ENCODE peak calls at places on chromosomes 6 and 20, in five cellular contexts. One of them, this sample, is unnamed.

GRCh38 chr20:10594286-10594868 is 79.4 kb downstream of the JAG1 start:
- DNase-seq in MM.1S: no peak
- DNase-seq in tibial artery: no peak
- DNase-seq in GDM1: no peak
- DNase-seq in posterior vena cava: no peak
- DNase-seq in this sample: no peak

GRCh38 chr6:158474961-158475343 is 84.9 kb upstream of the TMEM181 start:
- DNase-seq in GDM1: no peak
- DNase-seq in MM.1S: no peak
- DNase-seq in tibial artery: no peak
- DNase-seq in posterior vena cava: no peak
- DNase-seq in this sample: no peak

GRCh38 chr6:139473239-139473701 is 98.8 kb upstream of the CITED2 start:
- DNase-seq in MM.1S: no peak
- DNase-seq in tibial artery: peak
- DNase-seq in posterior vena cava: no peak
- DNase-seq in GDM1: no peak
- DNase-seq in this sample: no peak

GRCh38 chr6:19153270-19153980 is 683.7 kb upstream of the ID4 start:
- DNase-seq in tibial artery: peak
- DNase-seq in GDM1: no peak
- DNase-seq in posterior vena cava: peak
- DNase-seq in MM.1S: no peak
- DNase-seq in this sample: no peak

GRCh38 chr6:161374971-161375873 is 101.4 kb upstream of the AGPAT4 start:
- DNase-seq in tibial artery: peak
- DNase-seq in posterior vena cava: peak
- DNase-seq in MM.1S: peak
- DNase-seq in GDM1: no peak
- DNase-seq in this sample: no peak

GRCh38 chr20:43916073-43916874 is 1.6 kb downstream of the TOX2 start:
- DNase-seq in MM.1S: no peak
- DNase-seq in tibial artery: no peak
- DNase-seq in posterior vena cava: no peak
- DNase-seq in GDM1: no peak
- DNase-seq in this sample: no peak

GRCh38 chr6:168865-169455 is 123.3 kb upstream of the DUSP22 start:
- DNase-seq in posterior vena cava: no peak
- DNase-seq in GDM1: no peak
- DNase-seq in MM.1S: peak
- DNase-seq in tibial artery: no peak
- DNase-seq in this sample: no peak

GRCh38 chr20:41046716-41047115 is 18.1 kb downstream of the TOP1 start:
- DNase-seq in GDM1: no peak
- DNase-seq in tibial artery: no peak
- DNase-seq in MM.1S: no peak
- DNase-seq in posterior vena cava: no peak
- DNase-seq in this sample: no peak

GRCh38 chr20:19835533-19836222 is 77.6 kb downstream of the RIN2 start:
- DNase-seq in tibial artery: no peak
- DNase-seq in MM.1S: no peak
- DNase-seq in GDM1: no peak
- DNase-seq in posterior vena cava: no peak
- DNase-seq in this sample: no peak

GRCh38 chr6:6230286-6230685 is 90.2 kb downstream of the F13A1 start:
- DNase-seq in tibial artery: no peak
- DNase-seq in posterior vena cava: no peak
- DNase-seq in GDM1: no peak
- DNase-seq in MM.1S: peak
- DNase-seq in this sample: no peak

This sample was measured in vagina.